ENCODE peak calls at places on chromosomes 4 and X, in five cellular contexts. T is A549, Y is SK-N-SH, F is K562, X is GM12878. Z is an unnamed sample.

GRCh38 chrX:107577933-107578332 is 50.4 kb upstream of the PRPS1 start:
- DNase-seq in T (no peak), Y (no peak), F (peak; percentile 62), X (no peak), Z (no peak)

GRCh38 chrX:115571712-115572111 is 10.7 kb downstream of the PLS3 start:
- DNase-seq in T (no peak), Y (no peak), F (no peak), X (no peak), Z (peak; percentile 29)

GRCh38 chr4:119667802-119668201 is 39.2 kb upstream of the PDE5A start:
- DNase-seq in T (no peak), Y (no peak), F (no peak), X (no peak), Z (no peak)

GRCh38 chr4:11471613-11472012 is 42.9 kb upstream of the HS3ST1 start:
- DNase-seq in T (no peak), Y (no peak), F (no peak), X (peak; percentile 39), Z (no peak)

GRCh38 chr4:72319596-72319995 is 249.4 kb downstream of the ADAMTS3 start:
- DNase-seq in T (no peak), Y (no peak), F (no peak), X (no peak), Z (peak; percentile 69)

GRCh38 chrX:133698298-133698697 is 283.0 kb upstream of the GPC4 start:
- DNase-seq in T (no peak), Y (peak; percentile 10), F (no peak), X (no peak), Z (peak; percentile 28)

GRCh38 chrX:32281853-32282252 is 929.5 kb downstream of the DMD start:
- DNase-seq in T (no peak), Y (no peak), F (no peak), X (no peak), Z (no peak)

GRCh38 chrX:116198810-116199209 is 28.3 kb downstream of the AGTR2 start:
- DNase-seq in T (peak; percentile 1), Y (no peak), F (no peak), X (no peak), Z (no peak)

GRCh38 chr4:98657531-98658286 is 702 bp downstream of the TSPAN5 start:
- DNase-seq in T (peak; percentile 48), Y (peak; percentile 87), F (peak; percentile 22), X (no peak), Z (peak; percentile 69)

GRCh38 chr4:152103181-152103901 is 342.5 kb upstream of the GATB start:
- DNase-seq in T (no peak), Y (no peak), F (no peak), X (no peak), Z (no peak)

GRCh38 chrX:38006778-38007177 is 425 bp downstream of the SYTL5 start:
- DNase-seq in T (no peak), Y (no peak), F (no peak), X (no peak), Z (no peak)

GRCh38 chrX:57156397-57157049 is 19.3 kb upstream of the SPIN2A start:
- DNase-seq in T (peak; percentile 51), Y (no peak), F (peak; percentile 23), X (no peak), Z (peak; percentile 40)

GRCh38 chrX:20361081-20361889 is 94.6 kb upstream of the RPS6KA3 start:
- DNase-seq in T (peak; percentile 53), Y (no peak), F (no peak), X (no peak), Z (peak; percentile 53)

GRCh38 chr4:115107411-115107810 is 6.0 kb downstream of the NDST4 start:
- DNase-seq in T (no peak), Y (no peak), F (no peak), X (no peak), Z (no peak)

GRCh38 chrX:13101439-13102139 is 57.2 kb upstream of the FAM9C start:
- DNase-seq in T (peak; percentile 96), Y (no peak), F (peak; percentile 73), X (no peak), Z (peak; percentile 86)

GRCh38 chrX:39969099-39969825 is 128.5 kb downstream of the BCOR start:
- DNase-seq in T (no peak), Y (no peak), F (no peak), X (no peak), Z (no peak)

GRCh38 chrX:2385224-2385623 is 115.6 kb downstream of the DHRSX start:
- DNase-seq in T (peak; percentile 69), Y (no peak), F (no peak), X (no peak), Z (peak; percentile 88)

GRCh38 chr4:158968961-158969360 is 133.9 kb upstream of the RAPGEF2 start:
- DNase-seq in T (no peak), Y (no peak), F (no peak), X (no peak), Z (no peak)

GRCh38 chr4:126354784-126355183 is 1040.0 kb downstream of the FAT4 start:
- DNase-seq in T (no peak), Y (no peak), F (no peak), X (no peak), Z (no peak)

GRCh38 chr4:183920512-183920911 is 15.4 kb downstream of the STOX2 start:
- DNase-seq in T (no peak), Y (no peak), F (no peak), X (no peak), Z (no peak)
- H3K4me2 ChIP-seq in T (no peak overlapping the region), Y (no peak overlapping the region), F (no peak overlapping the region), X (no peak overlapping the region), Z (no peak overlapping the region)

DNA sequence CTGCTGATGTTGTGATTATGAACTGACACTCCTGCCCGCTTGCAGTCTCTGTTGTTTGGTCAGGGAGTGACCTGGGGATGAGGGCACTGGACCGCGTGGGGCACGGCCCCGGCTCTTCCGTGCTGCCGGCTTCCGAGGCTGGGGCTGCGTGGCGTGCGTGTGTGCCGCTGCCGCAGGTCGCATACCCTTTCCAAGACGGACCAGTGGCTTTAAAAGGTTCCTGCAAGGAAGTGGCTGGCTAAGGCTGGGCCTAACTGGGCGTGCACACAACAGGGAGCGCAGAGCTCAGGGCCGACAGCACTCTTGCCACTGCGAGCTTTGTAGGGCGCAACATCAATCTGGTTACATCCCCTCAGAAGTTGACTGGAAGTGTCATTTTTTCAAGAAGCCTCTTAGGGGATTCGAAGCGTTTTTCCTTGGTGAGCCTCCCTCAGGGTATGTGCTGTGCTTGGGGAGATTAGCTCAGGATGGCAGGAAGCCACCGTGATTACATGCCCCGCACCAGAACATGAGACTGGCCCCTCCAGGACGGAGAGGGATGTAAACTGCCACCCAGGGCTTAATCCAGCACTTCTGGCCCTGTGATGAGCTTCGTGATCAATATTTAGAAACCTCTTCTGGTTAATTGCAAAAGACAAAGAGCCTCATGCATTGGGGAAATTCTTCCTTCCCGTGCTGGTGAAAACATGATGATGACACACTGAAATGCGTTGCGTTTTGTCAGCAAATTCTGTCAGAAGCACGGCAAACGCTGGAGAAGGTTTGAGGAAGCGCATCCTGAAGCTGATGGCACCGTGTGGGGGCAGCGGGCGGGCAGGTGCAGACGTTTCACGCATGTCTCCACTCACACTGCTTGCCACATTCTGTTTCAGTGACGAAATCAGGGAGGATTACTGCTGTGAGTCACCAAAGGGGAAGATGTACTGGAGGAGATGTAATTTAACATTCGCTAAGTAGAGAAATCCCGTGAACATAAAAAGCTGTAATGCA is 11.1 kb downstream of the MAEA start:
- DNase-seq in T (no peak), Y (peak; percentile 10), F (no peak), X (no peak), Z (peak; percentile 76)
- TF ChIP-seq RCOR1 in T (no peak), Y (no peak), F (no peak), X (no peak), Z (no peak)

GRCh38 chrX:25011589-25012432 is 4.0 kb downstream of the ARX start:
- DNase-seq in T (no peak), Y (no peak), F (no peak), X (no peak), Z (no peak)

GRCh38 chrX:25010784-25011588 is 4.8 kb downstream of the ARX start:
- DNase-seq in T (no peak), Y (no peak), F (no peak), X (no peak), Z (no peak)

GRCh38 chrX:25013593-25014365 is 2.0 kb downstream of the ARX start:
- DNase-seq in T (no peak), Y (peak; percentile 49), F (peak; percentile 55), X (no peak), Z (no peak)

GRCh38 chrX:25012793-25013592 is 2.8 kb downstream of the ARX start:
- DNase-seq in T (peak; percentile 35), Y (peak; percentile 48), F (no peak), X (no peak), Z (no peak)

GRCh38 chrX:25012433-25012735 is 3.4 kb downstream of the ARX start:
- DNase-seq in T (no peak), Y (peak; percentile 42), F (no peak), X (no peak), Z (no peak)
- H3K4me3 ChIP-seq in T (peak overlapping the region; percentile 74), Y (no peak overlapping the region), F (no peak overlapping the region), X (no peak overlapping the region), Z (no peak overlapping the region)

GRCh38 chr4:183989931-183990330 is 84.8 kb downstream of the STOX2 start:
- DNase-seq in T (no peak), Y (no peak), F (no peak), X (no peak), Z (peak; percentile 40)

GRCh38 chr4:183987987-183988392 is 82.9 kb downstream of the STOX2 start:
- DNase-seq in T (peak; percentile 95), Y (peak; percentile 54), F (peak; percentile 33), X (no peak), Z (peak; percentile 95)

GRCh38 chr4:183989471-183989870 is 84.4 kb downstream of the STOX2 start:
- DNase-seq in T (no peak), Y (no peak), F (no peak), X (no peak), Z (peak; percentile 83)

GRCh38 chr4:183987529-183987946 is 82.4 kb downstream of the STOX2 start:
- DNase-seq in T (peak; percentile 68), Y (peak; percentile 80), F (no peak), X (no peak), Z (peak; percentile 91)

DNA sequence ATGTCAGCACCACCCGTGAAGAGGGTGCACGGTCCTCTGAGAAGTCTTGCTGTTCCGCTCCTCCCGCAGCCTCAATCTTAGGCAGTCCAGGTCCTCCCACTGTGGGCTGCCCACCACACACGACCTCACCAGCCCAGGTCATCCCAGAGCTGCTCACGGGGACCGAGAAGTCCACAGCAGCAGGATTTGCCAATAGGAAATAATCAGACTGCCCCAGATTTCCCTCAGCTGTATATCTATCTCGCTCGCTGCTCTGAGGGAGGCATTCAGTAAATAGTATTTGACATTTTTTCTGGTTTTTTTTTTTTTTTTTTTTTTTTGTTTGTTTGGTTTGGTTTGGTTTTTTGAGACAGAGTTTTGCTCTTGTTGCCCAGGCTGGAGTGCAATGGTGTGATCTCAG is 83.8 kb downstream of the STOX2 start:
- DNase-seq in T (peak; percentile 18), Y (no peak), F (no peak), X (no peak), Z (no peak)
- H3K4me2 ChIP-seq in T (peak overlapping the region; percentile 96), Y (peak overlapping the region; percentile 83), F (no peak overlapping the region), X (no peak overlapping the region), Z (peak overlapping the region; percentile 29)

DNA sequence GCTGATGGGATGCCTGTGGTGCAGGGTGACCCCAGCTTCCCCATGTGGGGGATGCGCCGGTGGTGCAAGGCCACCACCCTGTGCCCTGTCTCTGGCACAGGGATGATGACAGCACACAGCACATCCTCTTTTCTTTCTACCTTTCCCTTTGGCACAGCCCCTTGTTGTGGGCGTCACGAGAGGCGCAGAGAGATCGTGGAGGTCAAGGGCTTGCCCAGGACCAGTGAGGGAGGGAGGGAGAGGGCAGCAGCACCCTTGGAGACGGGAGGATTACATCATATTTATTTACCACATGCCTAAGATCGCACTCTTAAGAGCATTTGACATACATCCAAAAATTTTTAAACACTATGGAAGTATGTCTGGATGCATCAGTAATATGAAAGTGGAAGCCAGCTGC is 12.6 kb downstream of the WFS1 start:
- DNase-seq in T (no peak), Y (no peak), F (no peak), X (no peak), Z (peak; percentile 62)
- TF ChIP-seq RCOR1 in T (no peak), Y (no peak), F (no peak), X (no peak), Z (no peak)